ENCODE peak calls at places on chromosomes 1 and 21, in nine cellular contexts. One of them, this sample, is unnamed.
A peak's percentile ranks its signal among the peaks of the same experiment; 100 is the strongest.

GRCh38 chr1:26096471-26096870 is 15.2 kb upstream of the PDIK1L start:
- DNase-seq in C1 segment of cervical spinal cord: peak; percentile 32
- DNase-seq in stimulated activated CD4-positive, alpha-beta T cell treated with anti-CD3 and anti-CD28 coated beads, Interleukin-4, amount 100 ng/mL, for 1 hour: no peak
- DNase-seq in fibroblast of pulmonary artery: no peak
- DNase-seq in ELR: no peak
- DNase-seq in activated CD4-positive, alpha-beta T cell treated with anti-CD3 and anti-CD28 coated beads, Interleukin-2, amount 50 U/mL, for 48 hours: no peak
- DNase-seq in renal cortical epithelial cell: no peak
- DNase-seq in right cardiac atrium: no peak
- DNase-seq in kidney: no peak
- DNase-seq in this sample: peak; percentile 28

GRCh38 chr1:56575865-56576264 is 3.5 kb downstream of the PLPP3 start:
- DNase-seq in C1 segment of cervical spinal cord: no peak
- DNase-seq in stimulated activated CD4-positive, alpha-beta T cell treated with anti-CD3 and anti-CD28 coated beads, Interleukin-4, amount 100 ng/mL, for 1 hour: no peak
- DNase-seq in fibroblast of pulmonary artery: no peak
- DNase-seq in ELR: no peak
- DNase-seq in activated CD4-positive, alpha-beta T cell treated with anti-CD3 and anti-CD28 coated beads, Interleukin-2, amount 50 U/mL, for 48 hours: no peak
- DNase-seq in renal cortical epithelial cell: no peak
- DNase-seq in right cardiac atrium: no peak
- DNase-seq in kidney: no peak
- DNase-seq in this sample: no peak

GRCh38 chr21:14057313-14057712 is 153.4 kb downstream of the LIPI start:
- DNase-seq in C1 segment of cervical spinal cord: no peak
- DNase-seq in stimulated activated CD4-positive, alpha-beta T cell treated with anti-CD3 and anti-CD28 coated beads, Interleukin-4, amount 100 ng/mL, for 1 hour: no peak
- DNase-seq in fibroblast of pulmonary artery: no peak
- DNase-seq in ELR: no peak
- DNase-seq in activated CD4-positive, alpha-beta T cell treated with anti-CD3 and anti-CD28 coated beads, Interleukin-2, amount 50 U/mL, for 48 hours: no peak
- DNase-seq in renal cortical epithelial cell: no peak
- DNase-seq in right cardiac atrium: no peak
- DNase-seq in kidney: peak; percentile 55
- DNase-seq in this sample: no peak

GRCh38 chr1:55542901-55543504 is 327.8 kb upstream of the USP24 start:
- DNase-seq in C1 segment of cervical spinal cord: no peak
- DNase-seq in stimulated activated CD4-positive, alpha-beta T cell treated with anti-CD3 and anti-CD28 coated beads, Interleukin-4, amount 100 ng/mL, for 1 hour: no peak
- DNase-seq in fibroblast of pulmonary artery: peak; percentile 20
- DNase-seq in ELR: peak; percentile 22
- DNase-seq in activated CD4-positive, alpha-beta T cell treated with anti-CD3 and anti-CD28 coated beads, Interleukin-2, amount 50 U/mL, for 48 hours: no peak
- DNase-seq in renal cortical epithelial cell: no peak
- DNase-seq in right cardiac atrium: no peak
- DNase-seq in kidney: no peak
- DNase-seq in this sample: no peak

GRCh38 chr1:172670791-172671190 is 11.9 kb downstream of the FASLG start:
- DNase-seq in C1 segment of cervical spinal cord: no peak
- DNase-seq in stimulated activated CD4-positive, alpha-beta T cell treated with anti-CD3 and anti-CD28 coated beads, Interleukin-4, amount 100 ng/mL, for 1 hour: no peak
- DNase-seq in fibroblast of pulmonary artery: no peak
- DNase-seq in ELR: no peak
- DNase-seq in activated CD4-positive, alpha-beta T cell treated with anti-CD3 and anti-CD28 coated beads, Interleukin-2, amount 50 U/mL, for 48 hours: no peak
- DNase-seq in renal cortical epithelial cell: no peak
- DNase-seq in right cardiac atrium: no peak
- DNase-seq in kidney: no peak
- DNase-seq in this sample: no peak

GRCh38 chr1:8357329-8358101 is 39.6 kb downstream of the SLC45A1 start:
- DNase-seq in C1 segment of cervical spinal cord: no peak
- DNase-seq in stimulated activated CD4-positive, alpha-beta T cell treated with anti-CD3 and anti-CD28 coated beads, Interleukin-4, amount 100 ng/mL, for 1 hour: no peak
- DNase-seq in fibroblast of pulmonary artery: no peak
- DNase-seq in ELR: no peak
- DNase-seq in activated CD4-positive, alpha-beta T cell treated with anti-CD3 and anti-CD28 coated beads, Interleukin-2, amount 50 U/mL, for 48 hours: no peak
- DNase-seq in renal cortical epithelial cell: no peak
- DNase-seq in right cardiac atrium: peak; percentile 67
- DNase-seq in kidney: peak; percentile 83
- DNase-seq in this sample: no peak

GRCh38 chr1:214857716-214858115 is 224.8 kb upstream of the KCNK2 start:
- DNase-seq in C1 segment of cervical spinal cord: no peak
- DNase-seq in stimulated activated CD4-positive, alpha-beta T cell treated with anti-CD3 and anti-CD28 coated beads, Interleukin-4, amount 100 ng/mL, for 1 hour: no peak
- DNase-seq in fibroblast of pulmonary artery: no peak
- DNase-seq in ELR: peak; percentile 40
- DNase-seq in activated CD4-positive, alpha-beta T cell treated with anti-CD3 and anti-CD28 coated beads, Interleukin-2, amount 50 U/mL, for 48 hours: no peak
- DNase-seq in renal cortical epithelial cell: no peak
- DNase-seq in right cardiac atrium: no peak
- DNase-seq in kidney: no peak
- DNase-seq in this sample: no peak

GRCh38 chr1:173294853-173295252 is 87.7 kb upstream of the TNFSF4 start:
- DNase-seq in C1 segment of cervical spinal cord: no peak
- DNase-seq in stimulated activated CD4-positive, alpha-beta T cell treated with anti-CD3 and anti-CD28 coated beads, Interleukin-4, amount 100 ng/mL, for 1 hour: no peak
- DNase-seq in fibroblast of pulmonary artery: no peak
- DNase-seq in ELR: peak; percentile 58
- DNase-seq in activated CD4-positive, alpha-beta T cell treated with anti-CD3 and anti-CD28 coated beads, Interleukin-2, amount 50 U/mL, for 48 hours: no peak
- DNase-seq in renal cortical epithelial cell: no peak
- DNase-seq in right cardiac atrium: no peak
- DNase-seq in kidney: no peak
- DNase-seq in this sample: no peak

GRCh38 chr1:160410412-160411005 is 10.1 kb downstream of the VANGL2 start:
- DNase-seq in C1 segment of cervical spinal cord: no peak
- DNase-seq in stimulated activated CD4-positive, alpha-beta T cell treated with anti-CD3 and anti-CD28 coated beads, Interleukin-4, amount 100 ng/mL, for 1 hour: no peak
- DNase-seq in fibroblast of pulmonary artery: peak; percentile 48
- DNase-seq in ELR: no peak
- DNase-seq in activated CD4-positive, alpha-beta T cell treated with anti-CD3 and anti-CD28 coated beads, Interleukin-2, amount 50 U/mL, for 48 hours: no peak
- DNase-seq in renal cortical epithelial cell: no peak
- DNase-seq in right cardiac atrium: no peak
- DNase-seq in kidney: no peak
- DNase-seq in this sample: no peak

GRCh38 chr1:78061825-78062523 is 16.2 kb downstream of the GIPC2 start:
- DNase-seq in C1 segment of cervical spinal cord: no peak
- DNase-seq in stimulated activated CD4-positive, alpha-beta T cell treated with anti-CD3 and anti-CD28 coated beads, Interleukin-4, amount 100 ng/mL, for 1 hour: no peak
- DNase-seq in fibroblast of pulmonary artery: peak; percentile 37
- DNase-seq in ELR: no peak
- DNase-seq in activated CD4-positive, alpha-beta T cell treated with anti-CD3 and anti-CD28 coated beads, Interleukin-2, amount 50 U/mL, for 48 hours: no peak
- DNase-seq in renal cortical epithelial cell: peak; percentile 44
- DNase-seq in right cardiac atrium: no peak
- DNase-seq in kidney: no peak
- DNase-seq in this sample: no peak

GRCh38 chr21:26136686-26137085 is 33.9 kb downstream of the APP start:
- DNase-seq in C1 segment of cervical spinal cord: no peak
- DNase-seq in stimulated activated CD4-positive, alpha-beta T cell treated with anti-CD3 and anti-CD28 coated beads, Interleukin-4, amount 100 ng/mL, for 1 hour: no peak
- DNase-seq in fibroblast of pulmonary artery: no peak
- DNase-seq in ELR: no peak
- DNase-seq in activated CD4-positive, alpha-beta T cell treated with anti-CD3 and anti-CD28 coated beads, Interleukin-2, amount 50 U/mL, for 48 hours: peak; percentile 3
- DNase-seq in renal cortical epithelial cell: peak; percentile 26
- DNase-seq in right cardiac atrium: no peak
- DNase-seq in kidney: no peak
- DNase-seq in this sample: no peak

GRCh38 chr1:15738416-15739113 is 2.5 kb downstream of the SLC25A34 start:
- DNase-seq in C1 segment of cervical spinal cord: no peak
- DNase-seq in stimulated activated CD4-positive, alpha-beta T cell treated with anti-CD3 and anti-CD28 coated beads, Interleukin-4, amount 100 ng/mL, for 1 hour: no peak
- DNase-seq in fibroblast of pulmonary artery: no peak
- DNase-seq in ELR: no peak
- DNase-seq in activated CD4-positive, alpha-beta T cell treated with anti-CD3 and anti-CD28 coated beads, Interleukin-2, amount 50 U/mL, for 48 hours: no peak
- DNase-seq in renal cortical epithelial cell: no peak
- DNase-seq in right cardiac atrium: no peak
- DNase-seq in kidney: no peak
- DNase-seq in this sample: no peak

GRCh38 chr1:110214454-110215404 is 4.6 kb downstream of the KCNC4 start:
- DNase-seq in C1 segment of cervical spinal cord: no peak
- DNase-seq in stimulated activated CD4-positive, alpha-beta T cell treated with anti-CD3 and anti-CD28 coated beads, Interleukin-4, amount 100 ng/mL, for 1 hour: no peak
- DNase-seq in fibroblast of pulmonary artery: peak; percentile 45
- DNase-seq in ELR: no peak
- DNase-seq in activated CD4-positive, alpha-beta T cell treated with anti-CD3 and anti-CD28 coated beads, Interleukin-2, amount 50 U/mL, for 48 hours: no peak
- DNase-seq in renal cortical epithelial cell: peak; percentile 51
- DNase-seq in right cardiac atrium: no peak
- DNase-seq in kidney: no peak
- DNase-seq in this sample: no peak

GRCh38 chr1:245060684-245061374 is 94.0 kb upstream of the KIF26B start:
- DNase-seq in C1 segment of cervical spinal cord: no peak
- DNase-seq in stimulated activated CD4-positive, alpha-beta T cell treated with anti-CD3 and anti-CD28 coated beads, Interleukin-4, amount 100 ng/mL, for 1 hour: no peak
- DNase-seq in fibroblast of pulmonary artery: peak; percentile 92
- DNase-seq in ELR: no peak
- DNase-seq in activated CD4-positive, alpha-beta T cell treated with anti-CD3 and anti-CD28 coated beads, Interleukin-2, amount 50 U/mL, for 48 hours: no peak
- DNase-seq in renal cortical epithelial cell: no peak
- DNase-seq in right cardiac atrium: peak; percentile 67
- DNase-seq in kidney: no peak
- DNase-seq in this sample: no peak

GRCh38 chr1:229694053-229694693 is 68.1 kb downstream of the URB2 start:
- DNase-seq in C1 segment of cervical spinal cord: peak; percentile 32
- DNase-seq in stimulated activated CD4-positive, alpha-beta T cell treated with anti-CD3 and anti-CD28 coated beads, Interleukin-4, amount 100 ng/mL, for 1 hour: no peak
- DNase-seq in fibroblast of pulmonary artery: peak; percentile 63
- DNase-seq in ELR: peak; percentile 34
- DNase-seq in activated CD4-positive, alpha-beta T cell treated with anti-CD3 and anti-CD28 coated beads, Interleukin-2, amount 50 U/mL, for 48 hours: no peak
- DNase-seq in renal cortical epithelial cell: peak; percentile 54
- DNase-seq in right cardiac atrium: peak; percentile 82
- DNase-seq in kidney: peak; percentile 88
- DNase-seq in this sample: peak; percentile 42

GRCh38 chr1:59316497-59317128 is 19.7 kb downstream of the FGGY start:
- DNase-seq in C1 segment of cervical spinal cord: no peak
- DNase-seq in stimulated activated CD4-positive, alpha-beta T cell treated with anti-CD3 and anti-CD28 coated beads, Interleukin-4, amount 100 ng/mL, for 1 hour: no peak
- DNase-seq in fibroblast of pulmonary artery: no peak
- DNase-seq in ELR: no peak
- DNase-seq in activated CD4-positive, alpha-beta T cell treated with anti-CD3 and anti-CD28 coated beads, Interleukin-2, amount 50 U/mL, for 48 hours: no peak
- DNase-seq in renal cortical epithelial cell: peak; percentile 59
- DNase-seq in right cardiac atrium: no peak
- DNase-seq in kidney: no peak
- DNase-seq in this sample: no peak

GRCh38 chr21:22421416-22422190 is 1423.4 kb downstream of the NCAM2 start:
- DNase-seq in C1 segment of cervical spinal cord: no peak
- DNase-seq in stimulated activated CD4-positive, alpha-beta T cell treated with anti-CD3 and anti-CD28 coated beads, Interleukin-4, amount 100 ng/mL, for 1 hour: no peak
- DNase-seq in fibroblast of pulmonary artery: no peak
- DNase-seq in ELR: no peak
- DNase-seq in activated CD4-positive, alpha-beta T cell treated with anti-CD3 and anti-CD28 coated beads, Interleukin-2, amount 50 U/mL, for 48 hours: no peak
- DNase-seq in renal cortical epithelial cell: no peak
- DNase-seq in right cardiac atrium: no peak
- DNase-seq in kidney: no peak
- DNase-seq in this sample: no peak

GRCh38 chr1:220696863-220697231 is 6.7 kb downstream of the C1orf115 start:
- DNase-seq in C1 segment of cervical spinal cord: no peak
- DNase-seq in stimulated activated CD4-positive, alpha-beta T cell treated with anti-CD3 and anti-CD28 coated beads, Interleukin-4, amount 100 ng/mL, for 1 hour: no peak
- DNase-seq in fibroblast of pulmonary artery: peak; percentile 42
- DNase-seq in ELR: peak; percentile 24
- DNase-seq in activated CD4-positive, alpha-beta T cell treated with anti-CD3 and anti-CD28 coated beads, Interleukin-2, amount 50 U/mL, for 48 hours: no peak
- DNase-seq in renal cortical epithelial cell: peak; percentile 30
- DNase-seq in right cardiac atrium: no peak
- DNase-seq in kidney: no peak
- DNase-seq in this sample: peak; percentile 22

GRCh38 chr1:236009857-236010256 is 55.0 kb downstream of the NID1 start:
- DNase-seq in C1 segment of cervical spinal cord: no peak
- DNase-seq in stimulated activated CD4-positive, alpha-beta T cell treated with anti-CD3 and anti-CD28 coated beads, Interleukin-4, amount 100 ng/mL, for 1 hour: no peak
- DNase-seq in fibroblast of pulmonary artery: peak; percentile 87
- DNase-seq in ELR: peak; percentile 76
- DNase-seq in activated CD4-positive, alpha-beta T cell treated with anti-CD3 and anti-CD28 coated beads, Interleukin-2, amount 50 U/mL, for 48 hours: no peak
- DNase-seq in renal cortical epithelial cell: peak; percentile 33
- DNase-seq in right cardiac atrium: no peak
- DNase-seq in kidney: no peak
- DNase-seq in this sample: no peak

GRCh38 chr1:35369922-35370671 is 101.6 kb downstream of the ZMYM4 start:
- DNase-seq in C1 segment of cervical spinal cord: peak; percentile 25
- DNase-seq in stimulated activated CD4-positive, alpha-beta T cell treated with anti-CD3 and anti-CD28 coated beads, Interleukin-4, amount 100 ng/mL, for 1 hour: no peak
- DNase-seq in fibroblast of pulmonary artery: peak; percentile 90
- DNase-seq in ELR: peak; percentile 32
- DNase-seq in activated CD4-positive, alpha-beta T cell treated with anti-CD3 and anti-CD28 coated beads, Interleukin-2, amount 50 U/mL, for 48 hours: no peak
- DNase-seq in renal cortical epithelial cell: no peak
- DNase-seq in right cardiac atrium: peak; percentile 82
- DNase-seq in kidney: no peak
- DNase-seq in this sample: peak; percentile 6

GRCh38 chr1:78619803-78620579 is at the start of gene IFI44L:
- DNase-seq in C1 segment of cervical spinal cord: no peak
- DNase-seq in stimulated activated CD4-positive, alpha-beta T cell treated with anti-CD3 and anti-CD28 coated beads, Interleukin-4, amount 100 ng/mL, for 1 hour: peak; percentile 68
- DNase-seq in fibroblast of pulmonary artery: peak; percentile 76
- DNase-seq in ELR: peak; percentile 55
- DNase-seq in activated CD4-positive, alpha-beta T cell treated with anti-CD3 and anti-CD28 coated beads, Interleukin-2, amount 50 U/mL, for 48 hours: peak; percentile 74
- DNase-seq in renal cortical epithelial cell: peak; percentile 62
- DNase-seq in right cardiac atrium: peak; percentile 69
- DNase-seq in kidney: no peak
- DNase-seq in this sample: no peak

GRCh38 chr1:185499986-185500626 is 183.1 kb upstream of the IVNS1ABP start:
- DNase-seq in C1 segment of cervical spinal cord: no peak
- DNase-seq in stimulated activated CD4-positive, alpha-beta T cell treated with anti-CD3 and anti-CD28 coated beads, Interleukin-4, amount 100 ng/mL, for 1 hour: no peak
- DNase-seq in fibroblast of pulmonary artery: peak; percentile 88
- DNase-seq in ELR: peak; percentile 93
- DNase-seq in activated CD4-positive, alpha-beta T cell treated with anti-CD3 and anti-CD28 coated beads, Interleukin-2, amount 50 U/mL, for 48 hours: peak; percentile 6
- DNase-seq in renal cortical epithelial cell: peak; percentile 94
- DNase-seq in right cardiac atrium: no peak
- DNase-seq in kidney: no peak
- DNase-seq in this sample: no peak

GRCh38 chr1:43822040-43822439 is 111.6 kb upstream of the ARTN start:
- DNase-seq in C1 segment of cervical spinal cord: no peak
- DNase-seq in stimulated activated CD4-positive, alpha-beta T cell treated with anti-CD3 and anti-CD28 coated beads, Interleukin-4, amount 100 ng/mL, for 1 hour: no peak
- DNase-seq in fibroblast of pulmonary artery: peak; percentile 85
- DNase-seq in ELR: peak; percentile 99
- DNase-seq in activated CD4-positive, alpha-beta T cell treated with anti-CD3 and anti-CD28 coated beads, Interleukin-2, amount 50 U/mL, for 48 hours: no peak
- DNase-seq in renal cortical epithelial cell: peak; percentile 97
- DNase-seq in right cardiac atrium: no peak
- DNase-seq in kidney: no peak
- DNase-seq in this sample: no peak

GRCh38 chr1:29828526-29829447 is 592.5 kb downstream of the PTPRU start:
- DNase-seq in C1 segment of cervical spinal cord: no peak
- DNase-seq in stimulated activated CD4-positive, alpha-beta T cell treated with anti-CD3 and anti-CD28 coated beads, Interleukin-4, amount 100 ng/mL, for 1 hour: no peak
- DNase-seq in fibroblast of pulmonary artery: no peak
- DNase-seq in ELR: no peak
- DNase-seq in activated CD4-positive, alpha-beta T cell treated with anti-CD3 and anti-CD28 coated beads, Interleukin-2, amount 50 U/mL, for 48 hours: no peak
- DNase-seq in renal cortical epithelial cell: no peak
- DNase-seq in right cardiac atrium: no peak
- DNase-seq in kidney: no peak
- DNase-seq in this sample: no peak

GRCh38 chr1:33347650-33347992 is 26.7 kb upstream of the A3GALT2 start:
- DNase-seq in C1 segment of cervical spinal cord: no peak
- DNase-seq in stimulated activated CD4-positive, alpha-beta T cell treated with anti-CD3 and anti-CD28 coated beads, Interleukin-4, amount 100 ng/mL, for 1 hour: no peak
- DNase-seq in fibroblast of pulmonary artery: peak; percentile 68
- DNase-seq in ELR: peak; percentile 71
- DNase-seq in activated CD4-positive, alpha-beta T cell treated with anti-CD3 and anti-CD28 coated beads, Interleukin-2, amount 50 U/mL, for 48 hours: no peak
- DNase-seq in renal cortical epithelial cell: no peak
- DNase-seq in right cardiac atrium: peak; percentile 83
- DNase-seq in kidney: no peak
- DNase-seq in this sample: no peak

GRCh38 chr1:153232553-153232952 is 15.2 kb downstream of the PRR9 start:
- DNase-seq in C1 segment of cervical spinal cord: no peak
- DNase-seq in stimulated activated CD4-positive, alpha-beta T cell treated with anti-CD3 and anti-CD28 coated beads, Interleukin-4, amount 100 ng/mL, for 1 hour: no peak
- DNase-seq in fibroblast of pulmonary artery: no peak
- DNase-seq in ELR: no peak
- DNase-seq in activated CD4-positive, alpha-beta T cell treated with anti-CD3 and anti-CD28 coated beads, Interleukin-2, amount 50 U/mL, for 48 hours: no peak
- DNase-seq in renal cortical epithelial cell: no peak
- DNase-seq in right cardiac atrium: no peak
- DNase-seq in kidney: no peak
- DNase-seq in this sample: no peak

GRCh38 chr1:11692899-11693590 is 1.5 kb downstream of the DRAXIN start:
- DNase-seq in C1 segment of cervical spinal cord: peak; percentile 11
- DNase-seq in stimulated activated CD4-positive, alpha-beta T cell treated with anti-CD3 and anti-CD28 coated beads, Interleukin-4, amount 100 ng/mL, for 1 hour: peak; percentile 20
- DNase-seq in fibroblast of pulmonary artery: peak; percentile 62
- DNase-seq in ELR: peak; percentile 84
- DNase-seq in activated CD4-positive, alpha-beta T cell treated with anti-CD3 and anti-CD28 coated beads, Interleukin-2, amount 50 U/mL, for 48 hours: peak; percentile 49
- DNase-seq in renal cortical epithelial cell: peak; percentile 84
- DNase-seq in right cardiac atrium: no peak
- DNase-seq in kidney: no peak
- DNase-seq in this sample: no peak

GRCh38 chr1:228445867-228446584 is 29.4 kb upstream of the TRIM17 start:
- DNase-seq in C1 segment of cervical spinal cord: no peak
- DNase-seq in stimulated activated CD4-positive, alpha-beta T cell treated with anti-CD3 and anti-CD28 coated beads, Interleukin-4, amount 100 ng/mL, for 1 hour: peak; percentile 34
- DNase-seq in fibroblast of pulmonary artery: peak; percentile 69
- DNase-seq in ELR: peak; percentile 35
- DNase-seq in activated CD4-positive, alpha-beta T cell treated with anti-CD3 and anti-CD28 coated beads, Interleukin-2, amount 50 U/mL, for 48 hours: peak; percentile 62
- DNase-seq in renal cortical epithelial cell: peak; percentile 27
- DNase-seq in right cardiac atrium: peak; percentile 58
- DNase-seq in kidney: no peak
- DNase-seq in this sample: no peak

GRCh38 chr1:86860020-86860419 is 53.9 kb downstream of the SELENOF start:
- DNase-seq in C1 segment of cervical spinal cord: no peak
- DNase-seq in stimulated activated CD4-positive, alpha-beta T cell treated with anti-CD3 and anti-CD28 coated beads, Interleukin-4, amount 100 ng/mL, for 1 hour: no peak
- DNase-seq in fibroblast of pulmonary artery: peak; percentile 9
- DNase-seq in ELR: no peak
- DNase-seq in activated CD4-positive, alpha-beta T cell treated with anti-CD3 and anti-CD28 coated beads, Interleukin-2, amount 50 U/mL, for 48 hours: no peak
- DNase-seq in renal cortical epithelial cell: no peak
- DNase-seq in right cardiac atrium: no peak
- DNase-seq in kidney: no peak
- DNase-seq in this sample: no peak

GRCh38 chr1:248757784-248758195 is 2.2 kb upstream of the LYPD8 start:
- DNase-seq in C1 segment of cervical spinal cord: no peak
- DNase-seq in stimulated activated CD4-positive, alpha-beta T cell treated with anti-CD3 and anti-CD28 coated beads, Interleukin-4, amount 100 ng/mL, for 1 hour: no peak
- DNase-seq in fibroblast of pulmonary artery: no peak
- DNase-seq in ELR: no peak
- DNase-seq in activated CD4-positive, alpha-beta T cell treated with anti-CD3 and anti-CD28 coated beads, Interleukin-2, amount 50 U/mL, for 48 hours: no peak
- DNase-seq in renal cortical epithelial cell: peak; percentile 84
- DNase-seq in right cardiac atrium: no peak
- DNase-seq in kidney: no peak
- DNase-seq in this sample: no peak

GRCh38 chr1:150926094-150926741 is at the start of gene SETDB1:
- DNase-seq in C1 segment of cervical spinal cord: peak; percentile 90
- DNase-seq in stimulated activated CD4-positive, alpha-beta T cell treated with anti-CD3 and anti-CD28 coated beads, Interleukin-4, amount 100 ng/mL, for 1 hour: peak; percentile 89
- DNase-seq in fibroblast of pulmonary artery: peak; percentile 98
- DNase-seq in ELR: peak; percentile 99
- DNase-seq in activated CD4-positive, alpha-beta T cell treated with anti-CD3 and anti-CD28 coated beads, Interleukin-2, amount 50 U/mL, for 48 hours: peak; percentile 97
- DNase-seq in renal cortical epithelial cell: peak; percentile 93
- DNase-seq in right cardiac atrium: peak; percentile 98
- DNase-seq in kidney: peak; percentile 98
- DNase-seq in this sample: peak; percentile 68